ENCODE peak calls at places on chromosomes 13 and 19, in five cellular contexts. P is neural crest cell, N is hepatocyte, E is fibroblast of mammary gland, F is tibial artery. C is an unnamed sample.

GRCh38 chr13:43805071-43805468 is 18.3 kb upstream of the ENOX1 start:
- DNase-seq in F (no peak), P (no peak), N (peak), E (peak), C (no peak)

GRCh38 chr19:37999309-38000213 is 92.6 kb downstream of the SIPA1L3 start:
- DNase-seq in F (no peak), E (peak), P (no peak), N (no peak), C (peak)

GRCh38 chr13:49561064-49561410 is 24.3 kb downstream of the RCBTB1 start:
- DNase-seq in P (no peak), F (no peak), N (peak), E (no peak), C (no peak)

GRCh38 chr13:111630411-111630810 is 310.0 kb downstream of the TEX29 start:
- DNase-seq in E (no peak), N (no peak), F (no peak), P (no peak), C (no peak)

GRCh38 chr19:46913852-46914430 is 53.1 kb downstream of the ARHGAP35 start:
- DNase-seq in F (no peak), P (no peak), E (peak), N (no peak), C (no peak)

GRCh38 chr19:33461256-33462111 is 60.1 kb downstream of the PEPD start:
- DNase-seq in N (no peak), P (no peak), E (no peak), F (peak), C (peak)

GRCh38 chr13:44752184-44752583 is 176.1 kb upstream of the TSC22D1 start:
- DNase-seq in N (no peak), P (no peak), F (no peak), E (no peak), C (no peak)

GRCh38 chr19:33794578-33795369 is 1.9 kb upstream of the KCTD15 start:
- DNase-seq in P (no peak), E (peak), F (no peak), N (no peak), C (no peak)

GRCh38 chr19:39684283-39684682 is 20.0 kb upstream of the LGALS14 start:
- DNase-seq in N (no peak), F (no peak), P (no peak), E (no peak), C (no peak)

GRCh38 chr13:106513025-106513424 is 22.4 kb downstream of the EFNB2 start:
- DNase-seq in P (no peak), N (no peak), E (peak), F (no peak), C (no peak)

GRCh38 chr19:43470288-43470687 is 4.9 kb upstream of the LYPD3 start:
- DNase-seq in N (no peak), P (no peak), E (peak), F (no peak), C (no peak)

GRCh38 chr13:36298535-36299068 is 988 bp upstream of the CCDC169 start:
- DNase-seq in P (no peak), F (no peak), E (no peak), N (no peak), C (no peak)

GRCh38 chr19:2739602-2740313 is at the start of gene SLC39A3:
- DNase-seq in P (peak), E (peak), N (peak), F (peak), C (peak)
- TF ChIP-seq CTCF in P (peak), E (no peak), N (no peak), F (peak), C (no peak)

DNA sequence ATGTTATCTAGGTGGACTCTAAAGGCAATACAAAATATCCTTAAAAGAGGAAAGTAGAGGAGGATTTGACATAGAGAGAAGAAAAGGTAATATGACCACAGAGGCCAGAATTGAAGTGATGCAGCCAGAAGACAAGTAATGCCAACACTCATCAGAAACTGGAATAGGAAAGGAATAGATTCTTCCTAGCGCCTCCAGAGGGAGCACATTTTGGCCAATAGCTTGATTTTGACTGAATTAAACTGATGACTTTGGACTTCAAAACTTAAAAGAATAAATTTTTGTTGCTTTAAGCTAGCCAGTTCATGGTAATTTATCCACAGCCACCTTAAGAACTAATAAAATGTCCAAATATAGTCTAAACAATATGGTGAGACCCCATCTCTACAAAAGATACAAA is 1921.9 kb downstream of the OLFM4 start:
- DNase-seq in N (no peak), P (no peak), F (no peak), E (no peak), C (no peak)
- TF ChIP-seq CTCF in N (no peak), P (peak), F (no peak), E (no peak), C (no peak)

GRCh38 chr19:17539288-17540117 is 15.9 kb upstream of the COLGALT1 start:
- DNase-seq in P (peak), F (peak), N (peak), E (peak), C (peak)
- TF ChIP-seq CTCF in P (no peak), F (no peak), N (peak), E (no peak), C (no peak)

GRCh38 chr13:46109451-46109850 is 4.6 kb upstream of the CPB2 start:
- DNase-seq in F (no peak), N (no peak), P (peak), E (no peak), C (no peak)

GRCh38 chr13:46103037-46103436 is 1.8 kb downstream of the CPB2 start:
- DNase-seq in E (no peak), P (no peak), N (no peak), F (no peak), C (no peak)

GRCh38 chr13:46111151-46111550 is 6.3 kb upstream of the CPB2 start:
- DNase-seq in F (no peak), N (no peak), P (no peak), E (no peak), C (no peak)

GRCh38 chr13:46104868-46105267 is at the start of gene CPB2:
- DNase-seq in E (no peak), P (no peak), N (no peak), F (no peak), C (no peak)

DNA sequence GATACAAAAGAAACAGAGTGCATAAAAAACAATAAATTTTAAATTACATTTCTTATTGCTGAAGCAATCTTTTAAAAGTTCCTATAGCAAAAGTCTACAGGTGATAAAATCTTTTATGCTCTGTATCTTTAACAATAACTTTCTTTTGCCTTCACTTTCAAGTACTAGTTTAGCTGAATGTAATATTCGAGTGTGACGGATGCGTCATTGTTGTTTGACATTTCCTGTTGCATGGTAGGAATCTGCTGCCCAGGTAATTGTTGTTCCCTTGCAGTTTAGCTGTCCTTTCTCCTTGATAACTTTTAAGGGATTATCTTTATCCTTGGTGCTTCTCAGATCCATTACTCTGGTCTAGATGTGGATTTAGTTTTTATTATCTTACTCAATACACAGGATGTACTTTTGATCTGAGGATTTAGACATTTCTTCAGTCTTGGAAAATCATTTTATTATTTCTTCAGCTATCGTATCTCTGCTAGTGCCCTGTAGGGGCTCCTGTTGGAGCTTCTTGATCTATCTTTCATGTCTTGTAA is 2.1 kb upstream of the CPB2 start:
- DNase-seq in F (no peak), P (no peak), E (no peak), N (no peak), C (no peak)
- TF ChIP-seq CTCF in F (no peak), P (no peak), E (no peak), N (no peak), C (no peak)

GRCh38 chr19:57576661-57577060 is 2.0 kb downstream of the ZNF416 start:
- DNase-seq in F (no peak), E (no peak), N (no peak), P (no peak), C (no peak)

GRCh38 chr19:57583521-57584416 is at the start of gene ZIK1:
- DNase-seq in P (peak), E (peak), F (peak), N (peak), C (peak)

GRCh38 chr19:57583104-57583520 is 833 bp upstream of the ZIK1 start:
- DNase-seq in N (no peak), P (no peak), F (no peak), E (no peak), C (no peak)

DNA sequence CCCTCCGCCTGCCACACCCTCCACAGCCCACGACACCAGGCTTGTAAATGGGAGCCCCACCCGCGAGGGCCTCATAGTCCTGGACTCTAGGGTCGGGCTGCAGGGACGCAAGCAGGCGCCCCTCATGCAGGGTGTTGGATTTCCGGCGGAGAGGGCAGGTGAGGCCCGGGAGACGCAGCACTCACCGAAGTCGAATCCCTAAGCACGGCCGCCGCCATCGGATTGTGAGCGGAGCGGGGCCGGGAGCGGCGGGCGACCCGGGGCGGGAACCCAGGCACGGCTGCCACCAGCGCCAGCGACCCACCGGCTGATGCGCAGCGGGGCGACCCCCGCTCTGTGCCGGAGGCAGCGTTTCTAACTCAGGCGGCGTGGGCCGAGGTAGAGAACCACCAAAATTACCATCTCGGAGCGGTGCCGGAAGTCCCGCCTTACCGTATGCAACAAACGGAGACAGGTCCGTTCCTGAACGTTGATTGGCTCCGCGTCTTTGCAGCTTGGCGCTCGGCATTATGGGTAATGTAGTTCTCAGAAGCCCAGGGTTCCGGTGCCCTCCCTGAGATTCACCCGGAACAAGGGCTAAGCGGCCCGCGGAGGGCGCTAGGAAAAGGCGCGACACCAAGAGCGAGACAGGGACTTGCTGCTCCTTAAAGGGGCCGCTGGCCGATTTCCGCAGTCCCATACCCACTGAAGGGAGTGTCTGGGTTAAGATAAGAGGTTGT is at the start of gene ZNF416:
- DNase-seq in P (peak), N (peak), F (peak), E (peak), C (peak)
- TF ChIP-seq CTCF in P (no peak), N (peak), F (no peak), E (peak), C (no peak)

DNA sequence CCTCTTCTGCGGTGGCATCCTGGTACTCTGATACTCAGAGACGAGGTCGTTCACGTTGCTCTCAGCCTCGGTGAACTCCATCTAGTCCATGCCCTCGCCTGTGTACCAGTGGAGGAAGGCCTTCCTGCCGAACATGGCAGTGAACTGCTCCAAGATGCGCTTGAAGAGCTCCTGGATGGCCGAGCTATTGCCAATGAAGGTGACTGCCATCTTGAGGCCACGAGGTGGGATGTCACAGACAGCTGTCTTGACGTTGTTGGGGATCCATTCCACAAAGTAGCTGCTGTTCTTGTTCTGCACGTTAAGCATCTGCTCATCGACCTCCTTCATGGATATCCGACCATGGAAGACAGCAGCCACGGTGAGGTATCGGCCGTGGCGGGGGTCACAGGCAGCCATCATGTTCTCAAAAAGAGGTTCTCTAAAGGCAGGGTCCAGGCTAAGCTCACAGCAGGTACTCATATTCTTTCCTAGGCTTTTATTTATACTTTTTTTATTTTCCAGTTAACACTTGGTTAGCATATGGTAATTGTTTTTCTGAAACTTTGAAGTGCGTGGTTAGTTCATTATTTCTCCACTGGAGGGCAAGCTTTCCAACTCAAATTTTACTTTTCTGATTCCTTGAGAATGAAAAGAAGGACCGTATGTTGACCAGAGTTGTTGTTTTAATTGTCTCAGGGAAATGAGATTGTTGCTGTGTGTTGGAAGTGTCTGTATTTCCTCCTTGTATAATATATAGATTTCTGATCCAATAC is 72.4 kb upstream of the RGCC start:
- DNase-seq in E (peak), N (no peak), P (no peak), F (no peak), C (no peak)
- TF ChIP-seq CTCF in E (peak), N (peak), P (peak), F (no peak), C (peak)

DNA sequence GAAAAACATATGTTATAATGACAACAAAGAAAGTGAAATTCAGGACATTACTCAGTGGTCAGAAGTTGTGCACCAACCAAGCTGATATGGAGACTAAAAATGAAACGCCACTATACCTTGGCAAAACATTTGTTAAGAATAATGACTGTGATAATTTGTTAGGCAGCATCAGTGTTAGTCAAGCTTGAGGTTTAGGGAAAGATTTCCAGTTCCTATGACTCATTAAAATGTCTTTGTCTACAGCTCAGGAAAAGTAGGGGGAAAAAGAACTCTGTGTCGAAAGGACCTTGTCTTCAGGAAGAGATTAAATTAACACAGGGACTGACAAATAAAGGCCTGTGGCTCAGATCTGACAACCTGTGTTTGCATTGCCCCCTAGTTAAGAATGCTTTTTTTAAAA is 764.1 kb upstream of the SLITRK6 start:
- DNase-seq in P (no peak), F (no peak), N (no peak), E (peak), C (no peak)
- TF ChIP-seq CTCF in P (no peak), F (no peak), N (no peak), E (no peak), C (no peak)

GRCh38 chr19:4057913-4058695 is 8.6 kb downstream of the ZBTB7A start:
- DNase-seq in N (peak), P (no peak), F (peak), E (peak), C (peak)
- TF ChIP-seq CTCF in N (peak), P (no peak), F (peak), E (peak), C (no peak)

GRCh38 chr13:113106053-113106452 is 462 bp downstream of the F7 start:
- DNase-seq in N (peak), E (no peak), P (no peak), F (no peak), C (no peak)
- TF ChIP-seq CTCF in N (no peak), E (no peak), P (no peak), F (no peak), C (no peak)

C was measured in glutamatergic neuron.